ENCODE peak calls at places on chromosomes 4 and X, in four cellular contexts. R is A549, Q is SK-N-SH, X is GM12878. F is an unnamed sample.

GRCh38 chr4:72977936-72978485 is 91.5 kb downstream of the COX18 start:
- DNase-seq in R (no peak), Q (no peak), X (no peak), F (no peak)

GRCh38 chrX:50381729-50382415 is 88.8 kb downstream of the DGKK start:
- DNase-seq in R (no peak), Q (no peak), X (no peak), F (peak)

GRCh38 chr4:79613269-79613995 is 205.4 kb upstream of the GK2 start:
- DNase-seq in R (no peak), Q (no peak), X (no peak), F (no peak)

GRCh38 chr4:182014164-182014563 is 229.0 kb upstream of the TENM3 start:
- DNase-seq in R (no peak), Q (no peak), X (no peak), F (no peak)

GRCh38 chr4:78634011-78634664 is 82.6 kb downstream of the ANXA3 start:
- DNase-seq in R (no peak), Q (no peak), X (no peak), F (no peak)

GRCh38 chrX:130351567-130351966 is 11.8 kb downstream of the SLC25A14 start:
- DNase-seq in R (no peak), Q (no peak), X (no peak), F (no peak)

GRCh38 chr4:95571577-95571976 is 22.8 kb upstream of the UNC5C start:
- DNase-seq in R (no peak), Q (no peak), X (no peak), F (no peak)

GRCh38 chr4:84648185-84648584 is 65.3 kb downstream of the CDS1 start:
- DNase-seq in R (no peak), Q (no peak), X (no peak), F (no peak)

GRCh38 chr4:123832173-123833026 is 435.8 kb downstream of the SPRY1 start:
- DNase-seq in R (no peak), Q (no peak), X (no peak), F (no peak)

GRCh38 chr4:140567722-140568121 is 1.0 kb downstream of the UCP1 start:
- DNase-seq in R (no peak), Q (peak), X (no peak), F (no peak)

GRCh38 chrX:71671043-71671829 is 3.9 kb downstream of the LOC101059915 start:
- DNase-seq in R (no peak), Q (no peak), X (no peak), F (no peak)

GRCh38 chrX:119069762-119070161 is 3.0 kb upstream of the CT47C1 start:
- DNase-seq in R (no peak), Q (no peak), X (no peak), F (no peak)

GRCh38 chrX:119359618-119360382 is 39.3 kb upstream of the SLC25A43 start:
- DNase-seq in R (no peak), Q (no peak), X (no peak), F (no peak)

GRCh38 chr4:125316391-125316780 is 1.6 kb downstream of the FAT4 start:
- DNase-seq in R (peak), Q (peak), X (no peak), F (no peak)

GRCh38 chr4:125315571-125316390 is 1.0 kb downstream of the FAT4 start:
- DNase-seq in R (peak), Q (peak), X (no peak), F (peak)

GRCh38 chr4:125313989-125314602 is 659 bp upstream of the FAT4 start:
- DNase-seq in R (no peak), Q (no peak), X (no peak), F (peak)

GRCh38 chr4:125313497-125313896 is 1.3 kb upstream of the FAT4 start:
- DNase-seq in R (peak), Q (peak), X (no peak), F (peak)

DNA sequence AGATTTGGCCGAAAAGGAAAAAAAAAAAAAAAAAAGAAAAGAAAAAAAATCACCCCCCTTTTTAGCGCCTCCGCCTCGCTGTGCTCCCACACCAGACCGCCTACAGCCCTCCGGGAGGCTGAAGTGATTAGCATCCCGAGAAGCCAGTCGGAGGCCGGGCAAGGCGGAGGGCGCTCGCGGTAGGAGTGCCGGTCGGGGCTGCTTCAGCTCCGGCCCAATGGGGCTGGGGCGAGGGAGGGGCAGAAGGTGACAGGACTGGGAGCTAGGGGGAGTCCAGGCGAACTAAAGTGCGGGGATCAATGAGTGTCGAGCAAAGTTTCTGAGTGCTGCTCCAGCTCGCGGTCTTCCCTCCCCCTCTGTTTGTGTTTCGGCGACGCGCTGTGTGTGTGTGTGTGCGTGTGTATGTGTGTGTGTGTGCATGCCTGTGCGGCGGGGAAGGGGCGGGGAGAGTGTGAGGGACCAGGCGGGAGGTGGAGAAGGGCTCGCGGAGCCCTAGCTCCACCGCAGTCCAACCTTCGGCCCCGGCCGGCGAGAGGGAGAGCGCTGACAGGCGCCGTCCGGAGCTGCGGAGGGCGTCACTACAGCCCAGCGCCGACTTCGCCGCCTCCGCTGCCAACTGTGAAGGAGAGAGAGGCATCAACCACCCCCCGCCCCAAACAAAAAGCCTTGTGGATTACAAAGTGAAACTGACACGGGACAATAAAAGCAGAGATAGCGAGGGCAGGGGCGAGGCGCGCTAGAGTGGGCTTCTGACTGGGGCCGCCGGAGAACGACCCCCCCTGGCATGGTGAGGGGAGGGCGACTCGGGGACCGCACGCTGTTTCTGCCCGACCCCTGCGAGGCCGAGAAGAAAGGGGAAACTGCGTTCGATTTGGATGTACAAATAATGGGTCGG is at the start of gene FAT4:
- DNase-seq in R (peak), Q (peak), X (no peak), F (peak)
- TF ChIP-seq PBX3 in R (peak), Q (peak), X (peak), F (no peak)

DNA sequence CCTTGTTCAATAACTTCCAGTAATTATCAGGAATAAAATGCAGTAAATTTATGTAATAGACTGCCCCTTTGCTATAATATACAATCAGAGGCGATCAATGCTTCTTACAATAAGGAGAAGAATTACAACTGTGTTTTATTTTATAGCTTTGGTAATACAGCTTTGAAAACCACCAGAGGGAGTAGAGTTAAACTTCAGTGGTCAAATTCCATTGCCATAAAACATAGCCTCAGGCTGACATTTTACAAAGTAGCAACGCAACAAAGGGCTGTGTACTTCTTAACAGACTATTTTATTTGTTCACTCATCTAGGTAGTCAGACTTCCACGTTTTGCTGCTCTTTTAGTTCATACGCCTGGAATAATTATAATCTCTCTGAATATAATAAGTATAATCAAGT is 58.5 kb downstream of the TEX13C start:
- DNase-seq in R (no peak), Q (no peak), X (no peak), F (no peak)
- TF ChIP-seq PBX3 in R (no peak), Q (no peak), X (no peak), F (no peak)

GRCh38 chr4:2253160-2254084 is 8.5 kb downstream of the MXD4 start:
- DNase-seq in R (no peak), Q (peak), X (no peak), F (no peak)
- TF ChIP-seq PBX3 in R (no peak), Q (no peak), X (no peak), F (no peak)

GRCh38 chrX:103211012-103211715 is 3.7 kb upstream of the BEX4 start:
- DNase-seq in R (peak), Q (peak), X (no peak), F (peak)

GRCh38 chrX:103215768-103216085 is 819 bp downstream of the BEX4 start:
- DNase-seq in R (no peak), Q (peak), X (no peak), F (no peak)

GRCh38 chrX:103215037-103215767 is at the start of gene BEX4:
- DNase-seq in R (peak), Q (peak), X (no peak), F (no peak)

GRCh38 chrX:103212749-103213457 is 2.0 kb upstream of the BEX4 start:
- DNase-seq in R (no peak), Q (no peak), X (no peak), F (no peak)

GRCh38 chrX:103210056-103210455 is 4.9 kb upstream of the BEX4 start:
- DNase-seq in R (no peak), Q (no peak), X (no peak), F (no peak)
- TF ChIP-seq PBX3 in R (no peak), Q (no peak), X (no peak), F (no peak)

F was measured in HepG2.